ENCODE peak calls at places on chromosome 21, in seven cellular contexts. R is fibroblast of the aortic adventitia, Q is mesothelial cell of epicardium, I is heart left ventricle, K is AG09319, D is fibroblast of mammary gland, P is MM.1S. A is an unnamed sample.
A peak's percentile ranks its signal among the peaks of the same experiment; 100 is the strongest.

GRCh38 chr21:39676054-39676771 is 63.5 kb downstream of the B3GALT5 start:
- DNase-seq in D (peak; percentile 19), Q (no peak), I (peak; percentile 64), R (peak; percentile 53), K (no peak), P (peak; percentile 99), A (no peak)

GRCh38 chr21:16514316-16514715 is 784.5 kb downstream of the USP25 start:
- DNase-seq in R (peak; percentile 4), P (no peak), Q (no peak), I (no peak), K (no peak), D (peak; percentile 44), A (no peak)

GRCh38 chr21:19541612-19542011 is 1138.0 kb upstream of the TMPRSS15 start:
- DNase-seq in D (no peak), K (no peak), P (no peak), Q (no peak), I (no peak), R (no peak), A (no peak)

GRCh38 chr21:46295177-46295711 is 9.1 kb downstream of the YBEY start:
- DNase-seq in R (no peak), D (peak; percentile 75), P (no peak), Q (no peak), I (peak; percentile 61), K (no peak), A (no peak)

GRCh38 chr21:26766826-26767325 is 78.3 kb downstream of the ADAMTS1 start:
- DNase-seq in I (no peak), R (no peak), K (no peak), D (no peak), Q (no peak), P (no peak), A (no peak)

GRCh38 chr21:21631961-21632360 is 633.8 kb downstream of the NCAM2 start:
- DNase-seq in P (no peak), Q (no peak), D (peak; percentile 51), R (peak; percentile 13), K (no peak), I (peak; percentile 39), A (no peak)

GRCh38 chr21:39863111-39863510 is 4.1 kb upstream of the PCP4 start:
- DNase-seq in D (no peak), K (no peak), P (peak; percentile 44), R (no peak), Q (no peak), I (no peak), A (no peak)

GRCh38 chr21:29557200-29557599 is 258.5 kb downstream of the BACH1 start:
- DNase-seq in I (no peak), K (no peak), D (no peak), Q (no peak), R (peak; percentile 16), P (no peak), A (no peak)

GRCh38 chr21:40445349-40445921 is 401.5 kb downstream of the DSCAM start:
- DNase-seq in K (no peak), D (no peak), I (no peak), P (peak; percentile 49), Q (no peak), R (no peak), A (no peak)

DNA sequence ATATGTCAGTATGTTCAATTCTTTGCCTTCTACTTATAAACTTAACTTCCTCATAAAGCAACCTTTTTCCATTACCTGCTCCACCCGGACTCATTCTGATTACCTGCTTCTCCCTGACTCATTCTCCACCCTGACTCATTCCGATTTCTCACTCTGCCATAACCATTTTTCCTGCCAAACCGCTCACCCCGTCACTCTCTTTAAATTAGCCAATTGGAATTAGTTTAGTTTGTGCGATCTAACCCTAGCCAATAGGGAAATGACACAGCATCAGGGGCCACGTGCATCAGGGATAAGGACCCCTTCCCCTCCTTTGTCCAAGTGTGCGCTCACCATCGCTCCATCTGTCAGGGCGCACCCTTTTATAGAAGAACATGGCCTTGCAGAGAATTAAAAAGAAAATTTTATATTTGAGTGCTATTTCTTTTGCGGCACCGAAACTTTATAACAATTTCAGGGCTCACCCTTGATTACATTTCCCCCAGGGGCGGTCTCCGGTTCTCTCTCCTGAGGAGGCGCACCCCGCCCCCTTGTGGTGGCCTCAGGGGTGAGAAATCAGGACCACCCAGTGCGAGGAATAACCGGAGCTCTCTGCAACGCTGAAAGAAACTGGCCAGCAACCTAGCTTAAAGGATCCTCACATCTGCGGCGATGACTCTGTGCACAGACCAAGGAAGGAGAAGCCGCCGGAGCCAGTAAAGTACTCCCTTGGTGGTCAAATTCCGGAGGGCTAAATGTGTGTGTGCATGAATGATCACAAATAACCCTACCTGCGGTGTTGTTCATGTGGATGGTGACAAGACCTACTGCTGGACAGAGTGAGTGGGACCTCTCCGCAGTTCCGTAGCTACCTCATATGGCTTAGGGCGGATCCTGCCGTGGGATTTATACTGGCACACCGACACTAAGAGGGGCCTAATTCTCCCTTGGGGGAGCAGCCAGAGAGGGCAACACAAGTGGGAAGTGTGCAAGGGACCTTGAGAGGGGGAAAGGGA is 30.3 kb upstream of the CBR3 start:
- DNase-seq in D (peak; percentile 77), I (peak; percentile 68), R (peak; percentile 46), K (no peak), P (no peak), Q (no peak), A (peak; percentile 61)
- TF ChIP-seq CTCF in D (peak; percentile 45), I (peak; percentile 65), R (peak; percentile 65), K (peak; percentile 47), P (peak; percentile 36), Q (no peak), A (peak; percentile 61)

GRCh38 chr21:34690041-34690792 is 21.4 kb downstream of the CLIC6 start:
- DNase-seq in P (no peak), D (no peak), K (no peak), I (no peak), R (no peak), Q (no peak), A (no peak)
- TF ChIP-seq CTCF in P (no peak), D (no peak), K (no peak), I (no peak), R (no peak), Q (no peak), A (no peak)

GRCh38 chr21:34890258-34890723 is 158.8 kb downstream of the RUNX1 start:
- DNase-seq in I (no peak), R (no peak), P (no peak), Q (no peak), D (no peak), K (no peak), A (no peak)
- TF ChIP-seq CTCF in I (no peak), R (no peak), P (no peak), Q (peak; percentile 50), D (no peak), K (no peak), A (no peak)

GRCh38 chr21:43824250-43824882 is 35.0 kb downstream of the RRP1 start:
- DNase-seq in K (peak; percentile 11), P (no peak), R (peak; percentile 56), D (peak; percentile 71), Q (no peak), I (no peak), A (no peak)
- TF ChIP-seq CTCF in K (no peak), P (no peak), R (no peak), D (no peak), Q (no peak), I (no peak), A (no peak)

GRCh38 chr21:38236232-38236631 is 20.6 kb upstream of the KCNJ15 start:
- DNase-seq in P (peak; percentile 38), Q (no peak), I (no peak), K (no peak), R (no peak), D (no peak), A (no peak)
- TF ChIP-seq CTCF in P (peak; percentile 34), Q (no peak), I (peak; percentile 8), K (no peak), R (no peak), D (peak; percentile 12), A (peak; percentile 39)

GRCh38 chr21:41932191-41932575 is 21.6 kb downstream of the C2CD2 start:
- DNase-seq in P (no peak), K (no peak), R (peak; percentile 89), D (peak; percentile 93), I (no peak), Q (no peak), A (no peak)
- TF ChIP-seq CTCF in P (no peak), K (peak; percentile 13), R (peak; percentile 32), D (peak; percentile 39), I (peak; percentile 16), Q (no peak), A (no peak)

GRCh38 chr21:34333150-34333739 is 30.6 kb upstream of the KCNE2 start:
- DNase-seq in I (no peak), K (no peak), P (no peak), D (no peak), R (peak; percentile 4), Q (no peak), A (no peak)

GRCh38 chr21:34335316-34335715 is 28.5 kb upstream of the KCNE2 start:
- DNase-seq in R (peak; percentile 3), I (no peak), K (peak; percentile 67), Q (no peak), D (peak; percentile 43), P (no peak), A (no peak)

DNA sequence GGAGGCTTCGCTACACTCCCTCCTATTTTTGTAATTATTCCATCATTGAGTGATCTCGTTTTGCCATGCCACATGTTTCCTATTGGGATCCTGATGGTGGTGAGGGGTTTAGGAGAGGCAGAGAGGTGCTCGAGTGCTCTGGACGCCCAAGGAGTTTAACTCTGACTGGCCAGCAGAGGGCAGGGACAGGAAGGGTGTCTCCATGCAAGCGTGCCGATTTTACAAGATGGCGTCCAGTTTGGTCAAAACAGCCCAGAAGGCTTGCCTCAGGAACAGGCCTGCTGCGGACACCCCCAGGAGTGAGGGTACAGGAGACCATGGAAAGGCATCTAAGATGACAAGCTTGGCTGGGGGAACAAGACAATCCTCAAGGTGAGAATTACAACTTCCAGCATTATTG is 33.8 kb upstream of the KCNE2 start:
- DNase-seq in K (no peak), Q (no peak), I (no peak), R (no peak), P (no peak), D (no peak), A (no peak)
- TF ChIP-seq CTCF in K (no peak), Q (no peak), I (no peak), R (no peak), P (no peak), D (no peak), A (no peak)

DNA sequence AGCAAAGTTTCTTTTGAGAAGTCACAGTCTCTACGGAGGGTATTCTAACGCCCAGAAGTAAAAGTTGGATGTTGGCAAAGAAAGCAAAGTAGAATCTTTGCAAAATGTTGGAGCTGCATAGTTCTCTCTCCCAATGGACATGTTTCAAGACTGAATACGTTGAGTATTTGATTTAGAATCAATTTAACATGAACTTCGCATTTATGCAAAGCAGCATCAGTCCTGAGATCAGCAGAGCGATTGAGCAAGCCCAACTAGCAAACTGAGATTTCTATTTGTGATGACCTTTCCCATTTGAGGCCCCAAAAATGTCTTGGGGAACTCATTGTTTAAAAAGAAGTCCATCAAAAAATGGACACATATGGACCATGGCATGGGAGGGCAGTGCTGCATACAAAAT is 8.0 kb downstream of the RUNX1 start:
- DNase-seq in K (no peak), R (no peak), D (no peak), I (no peak), P (no peak), Q (no peak), A (no peak)
- TF ChIP-seq CTCF in K (no peak), R (no peak), D (no peak), I (no peak), P (no peak), Q (no peak), A (no peak)

GRCh38 chr21:28509031-28509430 is 483.6 kb downstream of the LTN1 start:
- DNase-seq in K (no peak), R (no peak), P (no peak), I (no peak), D (no peak), Q (no peak), A (no peak)
- TF ChIP-seq CTCF in K (no peak), R (no peak), P (no peak), I (no peak), D (no peak), Q (no peak), A (no peak)